ENCODE peak calls at places on chromosomes 13 and 19, in six cellular contexts. One of them, this sample, is unnamed.

GRCh38 chr13:35808846-35809245 is 322.3 kb downstream of the DCLK1 start:
- DNase-seq in activated naive CD8-positive, alpha-beta T cell treated with anti-CD3 and anti-CD28 coated beads for 36 hours: no peak
- DNase-seq in CD4-positive, alpha-beta T cell: no peak
- DNase-seq in left ventricle myocardium inferior: no peak
- DNase-seq in substantia nigra: no peak
- DNase-seq in stimulated activated CD4-positive, alpha-beta T cell treated with anti-CD3 and anti-CD28 coated beads, TNF-alpha, amount 100 ng/mL, for 48 hours: no peak
- DNase-seq in this sample: no peak

GRCh38 chr13:25756916-25757315 is 294.9 kb downstream of the SHISA2 start:
- DNase-seq in activated naive CD8-positive, alpha-beta T cell treated with anti-CD3 and anti-CD28 coated beads for 36 hours: no peak
- DNase-seq in CD4-positive, alpha-beta T cell: no peak
- DNase-seq in left ventricle myocardium inferior: no peak
- DNase-seq in substantia nigra: no peak
- DNase-seq in stimulated activated CD4-positive, alpha-beta T cell treated with anti-CD3 and anti-CD28 coated beads, TNF-alpha, amount 100 ng/mL, for 48 hours: no peak
- DNase-seq in this sample: no peak

GRCh38 chr13:33081666-33082065 is 65.4 kb downstream of the KL start:
- DNase-seq in activated naive CD8-positive, alpha-beta T cell treated with anti-CD3 and anti-CD28 coated beads for 36 hours: no peak
- DNase-seq in CD4-positive, alpha-beta T cell: no peak
- DNase-seq in left ventricle myocardium inferior: no peak
- DNase-seq in substantia nigra: no peak
- DNase-seq in stimulated activated CD4-positive, alpha-beta T cell treated with anti-CD3 and anti-CD28 coated beads, TNF-alpha, amount 100 ng/mL, for 48 hours: no peak
- DNase-seq in this sample: no peak

GRCh38 chr19:43560687-43561086 is 14.6 kb downstream of the XRCC1 start:
- DNase-seq in activated naive CD8-positive, alpha-beta T cell treated with anti-CD3 and anti-CD28 coated beads for 36 hours: peak
- DNase-seq in CD4-positive, alpha-beta T cell: no peak
- DNase-seq in left ventricle myocardium inferior: no peak
- DNase-seq in substantia nigra: no peak
- DNase-seq in stimulated activated CD4-positive, alpha-beta T cell treated with anti-CD3 and anti-CD28 coated beads, TNF-alpha, amount 100 ng/mL, for 48 hours: no peak
- DNase-seq in this sample: no peak

GRCh38 chr19:52214241-52214640 is 24.4 kb downstream of the PPP2R1A start:
- DNase-seq in activated naive CD8-positive, alpha-beta T cell treated with anti-CD3 and anti-CD28 coated beads for 36 hours: no peak
- DNase-seq in CD4-positive, alpha-beta T cell: no peak
- DNase-seq in left ventricle myocardium inferior: no peak
- DNase-seq in substantia nigra: no peak
- DNase-seq in stimulated activated CD4-positive, alpha-beta T cell treated with anti-CD3 and anti-CD28 coated beads, TNF-alpha, amount 100 ng/mL, for 48 hours: no peak
- DNase-seq in this sample: no peak

GRCh38 chr13:113855012-113855921 is 8.6 kb downstream of the GAS6 start:
- DNase-seq in activated naive CD8-positive, alpha-beta T cell treated with anti-CD3 and anti-CD28 coated beads for 36 hours: no peak
- DNase-seq in CD4-positive, alpha-beta T cell: no peak
- DNase-seq in left ventricle myocardium inferior: peak
- DNase-seq in substantia nigra: no peak
- DNase-seq in stimulated activated CD4-positive, alpha-beta T cell treated with anti-CD3 and anti-CD28 coated beads, TNF-alpha, amount 100 ng/mL, for 48 hours: no peak
- DNase-seq in this sample: no peak

GRCh38 chr19:6997679-6998445 is 23.4 kb downstream of the MBD3L2B start:
- DNase-seq in activated naive CD8-positive, alpha-beta T cell treated with anti-CD3 and anti-CD28 coated beads for 36 hours: no peak
- DNase-seq in CD4-positive, alpha-beta T cell: no peak
- DNase-seq in left ventricle myocardium inferior: no peak
- DNase-seq in substantia nigra: no peak
- DNase-seq in stimulated activated CD4-positive, alpha-beta T cell treated with anti-CD3 and anti-CD28 coated beads, TNF-alpha, amount 100 ng/mL, for 48 hours: no peak
- DNase-seq in this sample: no peak

GRCh38 chr19:46124638-46125115 is at the start of gene IGFL3:
- DNase-seq in activated naive CD8-positive, alpha-beta T cell treated with anti-CD3 and anti-CD28 coated beads for 36 hours: no peak
- DNase-seq in CD4-positive, alpha-beta T cell: no peak
- DNase-seq in left ventricle myocardium inferior: no peak
- DNase-seq in substantia nigra: no peak
- DNase-seq in stimulated activated CD4-positive, alpha-beta T cell treated with anti-CD3 and anti-CD28 coated beads, TNF-alpha, amount 100 ng/mL, for 48 hours: no peak
- DNase-seq in this sample: no peak

GRCh38 chr19:38977445-38978314 is 2.1 kb upstream of the FBXO17 start:
- DNase-seq in activated naive CD8-positive, alpha-beta T cell treated with anti-CD3 and anti-CD28 coated beads for 36 hours: peak
- DNase-seq in CD4-positive, alpha-beta T cell: no peak
- DNase-seq in left ventricle myocardium inferior: no peak
- DNase-seq in substantia nigra: no peak
- DNase-seq in stimulated activated CD4-positive, alpha-beta T cell treated with anti-CD3 and anti-CD28 coated beads, TNF-alpha, amount 100 ng/mL, for 48 hours: peak
- DNase-seq in this sample: no peak

GRCh38 chr13:49300716-49301589 is 53.2 kb downstream of the CDADC1 start:
- DNase-seq in activated naive CD8-positive, alpha-beta T cell treated with anti-CD3 and anti-CD28 coated beads for 36 hours: peak
- DNase-seq in CD4-positive, alpha-beta T cell: peak
- DNase-seq in left ventricle myocardium inferior: no peak
- DNase-seq in substantia nigra: no peak
- DNase-seq in stimulated activated CD4-positive, alpha-beta T cell treated with anti-CD3 and anti-CD28 coated beads, TNF-alpha, amount 100 ng/mL, for 48 hours: peak
- DNase-seq in this sample: peak

GRCh38 chr13:27170221-27170520 is 1.4 kb downstream of the USP12 start:
- DNase-seq in activated naive CD8-positive, alpha-beta T cell treated with anti-CD3 and anti-CD28 coated beads for 36 hours: no peak
- DNase-seq in CD4-positive, alpha-beta T cell: no peak
- DNase-seq in left ventricle myocardium inferior: no peak
- DNase-seq in substantia nigra: no peak
- DNase-seq in stimulated activated CD4-positive, alpha-beta T cell treated with anti-CD3 and anti-CD28 coated beads, TNF-alpha, amount 100 ng/mL, for 48 hours: no peak
- DNase-seq in this sample: no peak

GRCh38 chr19:3115411-3115810 is 20.4 kb upstream of the GNA15 start:
- DNase-seq in activated naive CD8-positive, alpha-beta T cell treated with anti-CD3 and anti-CD28 coated beads for 36 hours: no peak
- DNase-seq in CD4-positive, alpha-beta T cell: no peak
- DNase-seq in left ventricle myocardium inferior: no peak
- DNase-seq in substantia nigra: no peak
- DNase-seq in stimulated activated CD4-positive, alpha-beta T cell treated with anti-CD3 and anti-CD28 coated beads, TNF-alpha, amount 100 ng/mL, for 48 hours: no peak
- DNase-seq in this sample: no peak